ENCODE peak calls at places on chromosomes 5 and 9, in ten cellular contexts. M is NCI-H460; S is AG08396; F is amygdala; O is GM13977; Q is GM06990; D is epithelial cell of proximal tubule; J is right cardiac atrium; H is stimulated activated CD8-positive, alpha-beta memory T cell treated with anti-CD3 and anti-CD28 coated beads, Interleukin-7, amount 100 ng/mL, for 24 hours; X is activated CD4-positive, CD25-positive, alpha-beta regulatory T cell treated with anti-CD3 and anti-CD28 coated beads, Interleukin-2, amount 50 U/mL, for 72 hours. L is an unnamed sample.

GRCh38 chr5:58717303-58718012 is 134.6 kb downstream of the RAB3C start:
- DNase-seq in M (no peak), S (no peak), F (no peak), O (no peak), Q (no peak), D (no peak), J (no peak), H (no peak), X (no peak), L (no peak)

GRCh38 chr9:132381966-132382541 is 24.6 kb downstream of the TTF1 start:
- DNase-seq in M (no peak), S (no peak), F (no peak), O (peak; percentile 68), Q (peak; percentile 82), D (no peak), J (no peak), H (no peak), X (no peak), L (peak; percentile 20)

GRCh38 chr5:109743770-109744212 is 54.1 kb downstream of the MAN2A1 start:
- DNase-seq in M (peak; percentile 89), S (peak; percentile 71), F (no peak), O (no peak), Q (no peak), D (peak; percentile 85), J (no peak), H (no peak), X (no peak), L (no peak)

GRCh38 chr5:139710370-139711066 is 62.4 kb downstream of the CXXC5 start:
- DNase-seq in M (no peak), S (peak; percentile 90), F (peak; percentile 40), O (peak; percentile 85), Q (peak; percentile 77), D (no peak), J (peak; percentile 81), H (no peak), X (peak; percentile 47), L (no peak)

GRCh38 chr5:37838152-37838932 is 1.5 kb downstream of the GDNF start:
- DNase-seq in M (peak; percentile 30), S (peak; percentile 60), F (no peak), O (peak; percentile 40), Q (no peak), D (no peak), J (peak; percentile 62), H (no peak), X (no peak), L (no peak)

GRCh38 chr5:142551242-142552067 is 134.4 kb downstream of the FGF1 start:
- DNase-seq in M (no peak), S (peak; percentile 18), F (no peak), O (no peak), Q (no peak), D (no peak), J (peak; percentile 68), H (no peak), X (no peak), L (no peak)

GRCh38 chr9:127568971-127569818 is 42.9 kb upstream of the STXBP1 start:
- DNase-seq in M (peak; percentile 79), S (peak; percentile 96), F (peak; percentile 50), O (peak; percentile 96), Q (peak; percentile 72), D (no peak), J (peak; percentile 91), H (peak; percentile 59), X (peak; percentile 70), L (peak; percentile 28)

GRCh38 chr9:101371813-101372212 is 13.0 kb downstream of the BAAT start:
- DNase-seq in M (no peak), S (no peak), F (no peak), O (no peak), Q (no peak), D (no peak), J (no peak), H (no peak), X (no peak), L (no peak)

GRCh38 chr9:89246840-89247239 is 64.2 kb upstream of the CKS2 start:
- DNase-seq in M (no peak), S (no peak), F (no peak), O (no peak), Q (no peak), D (no peak), J (no peak), H (no peak), X (no peak), L (no peak)